ENCODE peak calls at places on chromosomes 7 and 10, in four cellular contexts. P is neuronal stem cell, W is choroid plexus epithelial cell, S is foreskin fibroblast. N is an unnamed sample.

GRCh38 chr10:112336556-112337201 is 37.2 kb upstream of the ACSL5 start:
- DNase-seq in W (no peak), P (no peak), S (no peak), N (no peak)

GRCh38 chr10:105875050-105875449 is 1234.0 kb downstream of the SORCS3 start:
- DNase-seq in S (no peak), W (no peak), P (no peak), N (no peak)

GRCh38 chr7:92667816-92668540 is 77.8 kb upstream of the FAM133B start:
- DNase-seq in P (no peak), W (no peak), S (peak; percentile 36), N (no peak)

GRCh38 chr10:5816170-5816569 is 2.9 kb upstream of the GDI2 start:
- DNase-seq in S (no peak), P (no peak), W (no peak), N (no peak)

GRCh38 chr7:76318488-76319353 is 16.2 kb downstream of the HSPB1 start:
- DNase-seq in P (peak; percentile 56), S (peak; percentile 91), W (peak; percentile 96), N (no peak)

GRCh38 chr10:55212051-55212450 is 411.0 kb upstream of the PCDH15 start:
- DNase-seq in S (no peak), W (no peak), P (no peak), N (no peak)

GRCh38 chr10:100391163-100392002 is 44.4 kb downstream of the SCD start:
- DNase-seq in W (no peak), S (no peak), P (no peak), N (no peak)

GRCh38 chr7:44696728-44697127 is 51.9 kb upstream of the ZMIZ2 start:
- DNase-seq in S (no peak), P (no peak), W (no peak), N (no peak)

GRCh38 chr10:86535057-86535882 is 13.7 kb upstream of the WAPL start:
- DNase-seq in S (peak; percentile 29), W (no peak), P (no peak), N (no peak)

GRCh38 chr7:141533149-141533949 is 17.9 kb upstream of the AGK start:
- DNase-seq in W (peak; percentile 92), S (peak; percentile 57), P (peak; percentile 88), N (peak; percentile 90)

GRCh38 chr10:89296227-89296648 is 5.6 kb upstream of the IFIT2 start:
- DNase-seq in P (no peak), W (peak; percentile 90), S (peak; percentile 53), N (no peak)

GRCh38 chr7:46885167-46885566 is 696.7 kb downstream of the TNS3 start:
- DNase-seq in S (no peak), W (no peak), P (no peak), N (no peak)

GRCh38 chr7:23357190-23358093 is 58.3 kb downstream of the MALSU1 start:
- DNase-seq in P (no peak), W (peak; percentile 77), S (peak; percentile 42), N (no peak)

GRCh38 chr10:46542567-46543323 is 13.7 kb downstream of the GPRIN2 start:
- DNase-seq in W (no peak), P (no peak), S (no peak), N (no peak)

GRCh38 chr7:157701395-157701794 is 364.6 kb downstream of the DNAJB6 start:
- DNase-seq in S (no peak), P (no peak), W (no peak), N (no peak)

GRCh38 chr10:116038259-116038658 is 234.7 kb downstream of the GFRA1 start:
- DNase-seq in S (peak; percentile 18), W (peak; percentile 55), P (no peak), N (no peak)

GRCh38 chr10:108445746-108446145 is 1281.2 kb upstream of the SORCS1 start:
- DNase-seq in S (no peak), W (no peak), P (no peak), N (no peak)

GRCh38 chr7:24715661-24716479 is 41.4 kb downstream of the GSDME start:
- DNase-seq in S (peak; percentile 35), W (peak; percentile 67), P (no peak), N (peak; percentile 69)

GRCh38 chr10:95457319-95457886 is 103.8 kb downstream of the SORBS1 start:
- DNase-seq in W (no peak), P (no peak), S (no peak), N (no peak)

GRCh38 chr10:55169509-55169908 is 368.5 kb upstream of the PCDH15 start:
- DNase-seq in P (no peak), W (no peak), S (no peak), N (no peak)

GRCh38 chr7:106504620-106505019 is 156.3 kb downstream of the CCDC71L start:
- DNase-seq in P (no peak), S (no peak), W (peak; percentile 68), N (no peak)

GRCh38 chr7:154431045-154431444 is 378.8 kb downstream of the DPP6 start:
- DNase-seq in W (no peak), S (no peak), P (no peak), N (no peak)

GRCh38 chr7:154427527-154427926 is 375.3 kb downstream of the DPP6 start:
- DNase-seq in W (no peak), P (no peak), S (no peak), N (no peak)

GRCh38 chr7:154429666-154430404 is 377.6 kb downstream of the DPP6 start:
- DNase-seq in W (no peak), S (no peak), P (no peak), N (no peak)

GRCh38 chr7:154433632-154434598 is 381.7 kb downstream of the DPP6 start:
- DNase-seq in P (no peak), S (no peak), W (no peak), N (no peak)

GRCh38 chr7:154430640-154431039 is 378.4 kb downstream of the DPP6 start:
- DNase-seq in P (no peak), S (no peak), W (no peak), N (no peak)
- H3K4me3 ChIP-seq in P (no peak overlapping the region), S (no peak overlapping the region), W (no peak overlapping the region), N (no peak overlapping the region)

GRCh38 chr10:80496555-80497172 is 41.0 kb upstream of the SH2D4B start:
- DNase-seq in P (no peak), W (no peak), S (no peak), N (no peak)

GRCh38 chr10:80489371-80490112 is 35.4 kb downstream of the TSPAN14 start:
- DNase-seq in S (no peak), W (no peak), P (no peak), N (no peak)

GRCh38 chr10:80491251-80492102 is 37.4 kb downstream of the TSPAN14 start:
- DNase-seq in S (no peak), P (no peak), W (no peak), N (no peak)

GRCh38 chr10:80493482-80494021 is 39.4 kb downstream of the TSPAN14 start:
- DNase-seq in P (no peak), W (peak; percentile 92), S (no peak), N (no peak)

DNA sequence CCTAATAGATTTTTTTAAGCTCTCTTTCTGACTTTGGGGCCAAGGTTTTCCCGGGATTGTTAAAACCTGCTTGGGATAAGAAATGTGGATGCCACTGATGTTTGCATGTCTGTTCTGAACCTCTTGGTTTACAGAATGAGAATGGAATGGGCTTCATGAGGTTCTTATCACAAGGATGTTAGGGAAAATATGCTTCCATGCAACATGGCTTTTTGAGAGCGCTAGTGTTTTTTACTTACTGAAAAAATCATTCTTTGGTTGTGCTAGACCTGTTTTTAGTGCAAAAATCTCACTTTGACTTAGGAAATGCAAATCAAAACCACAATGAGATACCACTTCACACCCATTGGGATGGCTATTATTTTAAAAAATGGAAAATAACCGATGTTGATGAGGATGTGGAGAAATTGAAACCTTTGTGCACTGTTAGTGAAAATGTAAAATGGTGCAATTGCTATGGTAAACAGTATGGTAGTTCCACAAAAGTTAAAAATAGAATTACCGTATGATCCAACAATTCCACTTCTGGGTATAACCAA is 38.8 kb downstream of the TSPAN14 start:
- DNase-seq in P (no peak), W (no peak), S (no peak), N (no peak)
- H3K4me3 ChIP-seq in P (no peak overlapping the region), W (no peak overlapping the region), S (no peak overlapping the region), N (no peak overlapping the region)

DNA sequence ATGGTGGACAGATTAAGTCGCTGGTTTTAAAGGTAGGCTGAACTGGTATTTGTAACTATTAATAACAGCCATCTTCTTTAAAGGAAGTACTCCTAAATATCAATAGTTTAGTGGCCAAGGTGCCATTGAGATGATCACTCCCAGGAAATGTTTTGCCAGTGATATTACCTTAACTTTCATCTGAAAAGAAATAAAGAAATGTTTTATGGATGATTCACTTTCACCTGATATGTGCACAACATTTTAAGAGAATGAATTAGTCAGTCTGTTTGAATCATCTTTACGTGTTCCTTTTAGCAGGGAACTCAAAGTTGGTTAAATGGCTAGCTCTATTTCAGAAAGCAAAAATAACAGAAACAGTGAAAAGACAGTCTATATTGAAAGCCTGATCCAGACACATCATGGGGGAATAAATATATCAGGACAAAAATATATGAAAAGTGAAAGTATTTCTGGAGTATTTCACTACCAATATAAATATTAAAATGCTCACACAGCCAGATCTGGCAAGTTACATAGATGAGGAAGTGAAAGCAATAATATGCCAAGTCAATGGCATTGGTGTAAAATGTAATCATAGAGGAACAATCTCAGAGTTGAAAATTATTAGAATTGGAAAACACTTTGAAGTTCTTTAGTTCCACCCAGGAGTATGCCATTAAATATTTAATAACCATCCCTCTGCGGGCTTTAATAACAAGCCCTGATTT is 20.8 kb downstream of the MET start:
- DNase-seq in S (no peak), W (peak; percentile 48), P (no peak), N (no peak)
- H3K4me3 ChIP-seq in S (no peak overlapping the region), W (no peak overlapping the region), P (no peak overlapping the region), N (no peak overlapping the region)

GRCh38 chr10:92421550-92421949 is 130.6 kb downstream of the MARCHF5 start:
- DNase-seq in S (no peak), P (no peak), W (no peak), N (no peak)

GRCh38 chr10:92418221-92418620 is 127.3 kb downstream of the MARCHF5 start:
- DNase-seq in P (no peak), W (peak; percentile 19), S (no peak), N (no peak)

GRCh38 chr10:92420554-92421275 is 129.7 kb downstream of the MARCHF5 start:
- DNase-seq in W (no peak), S (no peak), P (no peak), N (no peak)

GRCh38 chr10:92418891-92419290 is 127.9 kb downstream of the MARCHF5 start:
- DNase-seq in S (no peak), P (no peak), W (no peak), N (no peak)

GRCh38 chr10:92419740-92420553 is 129.0 kb downstream of the MARCHF5 start:
- DNase-seq in P (no peak), S (peak; percentile 57), W (peak; percentile 65), N (peak; percentile 59)
- H3K4me3 ChIP-seq in P (no peak overlapping the region), S (peak overlapping the region; percentile 41), W (peak overlapping the region; percentile 44), N (no peak overlapping the region)